ENCODE peak calls at places on chromosomes 7 and 10, in six cellular contexts. G, T, W, F, A and C are unnamed samples.

GRCh38 chr7:33744293-33744692 is 161.0 kb upstream of the BMPER start:
- DNase-seq in G (no peak), T (peak), W (peak), F (no peak), A (peak), C (no peak)

GRCh38 chr7:135930565-135931423 is 46.4 kb downstream of the MTPN start:
- DNase-seq in G (no peak), T (no peak), W (no peak), F (no peak), A (no peak), C (no peak)

GRCh38 chr10:14588084-14588937 is 186.4 kb downstream of the FAM107B start:
- DNase-seq in G (no peak), T (no peak), W (no peak), F (no peak), A (no peak), C (peak)

GRCh38 chr7:50068026-50068425 is 25.0 kb downstream of the ZPBP start:
- DNase-seq in G (no peak), T (no peak), W (peak), F (no peak), A (peak), C (no peak)

GRCh38 chr7:95601324-95601723 is 5.0 kb upstream of the PDK4 start:
- DNase-seq in G (no peak), T (no peak), W (no peak), F (no peak), A (no peak), C (no peak)

GRCh38 chr7:76430836-76431235 is 6.1 kb downstream of the ZP3 start:
- DNase-seq in G (no peak), T (no peak), W (no peak), F (no peak), A (no peak), C (no peak)

GRCh38 chr10:77357611-77358010 is 280.0 kb downstream of the KCNMA1 start:
- DNase-seq in G (no peak), T (no peak), W (no peak), F (no peak), A (no peak), C (no peak)

GRCh38 chr10:51230828-51231227 is 156.5 kb downstream of the PRKG1 start:
- DNase-seq in G (no peak), T (peak), W (no peak), F (no peak), A (no peak), C (no peak)

GRCh38 chr10:44723654-44724053 is 187.5 kb upstream of the TMEM72 start:
- DNase-seq in G (no peak), T (no peak), W (no peak), F (no peak), A (no peak), C (no peak)

GRCh38 chr7:134431805-134432204 is 27.1 kb downstream of the AKR1B1 start:
- DNase-seq in G (no peak), T (no peak), W (no peak), F (no peak), A (no peak), C (no peak)

GRCh38 chr7:94763268-94763667 is 107.3 kb upstream of the SGCE start:
- DNase-seq in G (no peak), T (peak), W (no peak), F (no peak), A (no peak), C (no peak)

GRCh38 chr7:7913506-7913905 is 55.1 kb upstream of the GLCCI1 start:
- DNase-seq in G (no peak), T (no peak), W (no peak), F (no peak), A (no peak), C (no peak)

GRCh38 chr10:62610649-62611229 is 193.8 kb upstream of the ADO start:
- DNase-seq in G (peak), T (peak), W (peak), F (peak), A (peak), C (peak)

GRCh38 chr7:75995052-75995471 is 667 bp upstream of the TMEM120A start:
- DNase-seq in G (no peak), T (peak), W (no peak), F (no peak), A (no peak), C (no peak)

GRCh38 chr7:6205921-6206660 is 66.3 kb downstream of the CYTH3 start:
- DNase-seq in G (no peak), T (peak), W (no peak), F (no peak), A (no peak), C (no peak)

GRCh38 chr10:91689731-91690168 is 56.9 kb upstream of the PPP1R3C start:
- DNase-seq in G (no peak), T (no peak), W (no peak), F (no peak), A (no peak), C (no peak)

GRCh38 chr10:126500866-126501265 is 112.6 kb upstream of the ADAM12 start:
- DNase-seq in G (no peak), T (no peak), W (no peak), F (no peak), A (no peak), C (no peak)

GRCh38 chr10:87504667-87505365 is at the start of gene MINPP1:
- DNase-seq in G (peak), T (peak), W (peak), F (peak), A (peak), C (peak)

GRCh38 chr10:4310153-4310552 is 515.9 kb upstream of the AKR1E2 start:
- DNase-seq in G (no peak), T (no peak), W (no peak), F (no peak), A (no peak), C (no peak)

GRCh38 chr10:108132303-108132702 is 967.8 kb upstream of the SORCS1 start:
- DNase-seq in G (no peak), T (no peak), W (no peak), F (no peak), A (no peak), C (no peak)

GRCh38 chr10:100359529-100360150 is 12.6 kb downstream of the SCD start:
- DNase-seq in G (no peak), T (no peak), W (no peak), F (no peak), A (no peak), C (no peak)

GRCh38 chr10:87552248-87552914 is 47.7 kb downstream of the MINPP1 start:
- DNase-seq in G (no peak), T (no peak), W (no peak), F (no peak), A (no peak), C (no peak)

GRCh38 chr10:43436291-43437140 is at the start of gene ZNF487:
- DNase-seq in G (peak), T (peak), W (peak), F (peak), A (peak), C (peak)